ENCODE peak calls at places on chromosome 11, in five cellular contexts. L is keratinocyte, S is gastrocnemius medialis, B is stomach, G is AG10803. H is an unnamed sample.

GRCh38 chr11:65776196-65776595 is 4.6 kb downstream of the AP5B1 start:
- DNase-seq in S (no peak), L (no peak), B (peak), G (peak), H (peak)

GRCh38 chr11:71489311-71490043 is 36.5 kb downstream of the NADSYN1 start:
- DNase-seq in G (no peak), L (no peak), B (peak), S (no peak), H (peak)

GRCh38 chr11:14358729-14359439 is at the start of gene RRAS2:
- DNase-seq in S (peak), G (peak), B (peak), L (no peak), H (peak)

GRCh38 chr11:79264284-79264683 is 176.5 kb downstream of the TENM4 start:
- DNase-seq in B (no peak), S (no peak), G (no peak), L (no peak), H (no peak)

GRCh38 chr11:65428578-65429068 is 6.0 kb downstream of the NEAT1 start:
- DNase-seq in L (no peak), S (no peak), B (peak), G (no peak), H (no peak)

GRCh38 chr11:69355346-69355940 is 61.5 kb downstream of the MYEOV start:
- DNase-seq in L (no peak), B (peak), G (no peak), S (no peak), H (no peak)

GRCh38 chr11:61254403-61255025 is 13.5 kb downstream of the PGA5 start:
- DNase-seq in B (peak), L (peak), S (peak), G (peak), H (peak)

GRCh38 chr11:112734207-112734606 is 227.0 kb upstream of the NCAM1 start:
- DNase-seq in S (no peak), B (peak), G (peak), L (no peak), H (peak)

GRCh38 chr11:10777393-10777793 is 26.3 kb downstream of the CTR9 start:
- DNase-seq in B (peak), G (no peak), S (no peak), L (no peak), H (no peak)

GRCh38 chr11:37642321-37642720 is 1044.3 kb upstream of the RAG2 start:
- DNase-seq in G (no peak), S (no peak), L (no peak), B (no peak), H (no peak)

GRCh38 chr11:114366331-114367243 is 33.7 kb downstream of the C11orf71 start:
- DNase-seq in B (no peak), L (no peak), G (peak), S (no peak), H (peak)
- H3K4me3 ChIP-seq in B (no peak), L (no peak), G (peak), S (no peak), H (no peak)

GRCh38 chr11:120525285-120526085 is 13.9 kb downstream of the GRIK4 start:
- DNase-seq in S (no peak), L (no peak), G (no peak), B (no peak), H (no peak)

GRCh38 chr11:120528749-120529148 is 17.2 kb downstream of the GRIK4 start:
- DNase-seq in B (no peak), L (no peak), G (no peak), S (no peak), H (no peak)

GRCh38 chr11:120529214-120529613 is 17.7 kb downstream of the GRIK4 start:
- DNase-seq in G (no peak), B (no peak), S (no peak), L (no peak), H (no peak)

GRCh38 chr11:120526241-120526640 is 14.7 kb downstream of the GRIK4 start:
- DNase-seq in B (no peak), S (no peak), L (no peak), G (no peak), H (no peak)

DNA sequence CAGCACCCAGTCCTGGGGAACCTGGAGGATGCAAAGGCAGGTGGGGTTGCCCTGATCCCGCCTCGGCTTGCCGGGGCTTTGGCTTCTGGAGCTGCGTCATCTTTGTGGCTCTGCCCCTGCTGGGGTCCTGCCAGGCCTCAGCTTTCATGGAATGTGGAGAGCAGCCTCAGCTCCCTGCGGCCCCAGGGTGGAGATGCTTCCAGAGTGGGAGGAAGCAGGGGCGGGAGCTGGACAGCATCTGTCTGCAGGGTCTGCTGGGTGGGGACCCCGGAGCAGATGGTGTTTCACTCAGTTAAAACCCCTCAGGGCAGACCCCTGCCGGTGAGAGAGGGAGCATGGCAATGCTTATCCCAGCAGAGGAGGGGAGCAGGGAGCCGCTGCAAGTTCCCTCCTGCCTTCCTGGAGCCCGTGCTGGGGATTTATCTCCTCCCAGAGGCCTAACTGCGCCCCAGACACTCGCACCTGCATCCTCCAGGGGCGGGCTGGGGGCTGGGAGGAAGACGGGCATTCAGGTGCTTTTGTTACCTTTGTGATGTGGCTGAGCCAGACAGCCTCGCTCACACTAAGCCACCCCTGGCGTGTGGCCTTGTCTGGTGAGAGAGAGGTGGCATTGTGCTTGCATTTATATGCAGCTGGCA is 15.7 kb downstream of the GRIK4 start:
- DNase-seq in G (peak), L (no peak), S (no peak), B (no peak), H (no peak)
- TF ChIP-seq CTCF in G (no peak), L (no peak), S (no peak), B (no peak), H (no peak)

GRCh38 chr11:8083871-8084281 is 2.9 kb downstream of the TUB start:
- DNase-seq in S (no peak), L (no peak), G (no peak), B (no peak), H (no peak)

GRCh38 chr11:8083088-8083395 is 2.0 kb downstream of the TUB start:
- DNase-seq in S (no peak), B (no peak), G (no peak), L (no peak), H (no peak)

GRCh38 chr11:8081591-8082021 is 595 bp downstream of the TUB start:
- DNase-seq in S (no peak), G (peak), L (no peak), B (no peak), H (no peak)

GRCh38 chr11:8080674-8081590 is at the start of gene TUB:
- DNase-seq in B (peak), S (no peak), G (peak), L (no peak), H (peak)

DNA sequence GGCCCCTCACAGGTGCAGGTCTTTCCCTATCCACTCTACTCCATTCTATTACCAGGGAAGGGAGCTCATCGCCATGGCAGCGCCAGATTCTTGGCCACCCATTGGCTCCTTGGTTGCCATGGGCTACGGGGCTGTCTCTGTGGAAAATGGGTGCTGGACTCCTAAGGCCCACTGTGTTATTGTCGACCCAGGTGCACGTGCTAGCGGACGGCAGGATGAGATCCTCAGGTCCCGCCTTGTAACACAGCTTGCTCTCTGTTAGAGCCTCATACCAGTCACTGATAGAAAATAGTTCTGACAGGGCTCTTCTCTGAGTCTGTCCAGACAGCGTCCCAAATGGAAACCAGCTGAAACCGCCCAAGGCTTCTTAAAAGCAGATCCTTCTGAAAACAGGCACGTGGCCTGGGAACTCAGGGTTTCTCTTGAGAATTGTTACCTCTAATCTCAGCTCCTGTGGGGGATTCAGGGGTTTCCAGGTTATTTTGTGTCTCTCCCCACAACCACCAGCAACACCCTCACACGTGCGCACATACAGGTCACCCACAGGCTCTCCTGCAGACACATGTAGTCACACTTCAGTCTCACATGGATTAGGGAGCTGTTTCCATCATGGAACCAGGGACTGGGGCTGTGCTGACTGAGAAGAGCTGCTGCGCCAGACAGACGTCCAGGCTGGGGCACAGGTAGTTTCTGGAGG is 1.5 kb downstream of the TUB start:
- DNase-seq in S (no peak), G (peak), L (no peak), B (no peak), H (no peak)
- H3K4me3 ChIP-seq in S (no peak), G (peak), L (no peak), B (no peak), H (no peak)

GRCh38 chr11:45846974-45847907 is at the start of gene CRY2:
- DNase-seq in B (peak), S (peak), L (peak), G (peak), H (peak)

GRCh38 chr11:45846174-45846675 is 1.1 kb upstream of the CRY2 start:
- DNase-seq in S (no peak), L (no peak), G (no peak), B (no peak), H (no peak)

GRCh38 chr11:45848654-45849081 is 1.4 kb downstream of the CRY2 start:
- DNase-seq in B (peak), S (no peak), L (no peak), G (no peak), H (no peak)

GRCh38 chr11:45850446-45850845 is 3.2 kb downstream of the CRY2 start:
- DNase-seq in S (no peak), B (no peak), L (no peak), G (no peak), H (no peak)

DNA sequence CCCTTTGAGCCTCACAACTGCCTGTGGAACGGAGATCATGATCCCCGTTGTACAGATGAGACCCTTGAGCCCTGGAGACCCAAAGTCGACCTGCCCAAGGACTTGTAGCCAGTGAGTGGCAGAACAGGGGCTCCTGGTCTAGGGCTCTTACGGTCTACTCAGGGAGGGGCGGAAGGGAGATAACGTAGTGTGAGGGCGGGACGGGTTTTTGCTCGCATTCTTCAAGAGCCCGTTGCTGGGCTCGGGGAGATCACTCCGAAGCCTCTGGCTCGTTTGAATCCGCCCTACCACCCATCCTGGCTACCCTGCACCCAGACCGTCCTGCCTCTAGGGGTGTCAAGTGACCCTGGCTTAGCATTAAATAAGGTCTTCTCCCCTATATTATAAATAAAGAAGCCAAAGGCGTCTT is 637 bp downstream of the CRY2 start:
- DNase-seq in S (peak), B (peak), G (peak), L (peak), H (peak)
- TF ChIP-seq CTCF in S (no peak), B (no peak), G (peak), L (peak), H (peak)

GRCh38 chr11:94770563-94771120 is 2.5 kb downstream of the AMOTL1 start:
- DNase-seq in G (no peak), L (no peak), B (no peak), S (no peak), H (no peak)
- H3K4me3 ChIP-seq in G (peak), L (peak), B (peak), S (peak), H (peak)

GRCh38 chr11:62497132-62497915 is 49.3 kb downstream of the AHNAK start:
- DNase-seq in G (peak), B (peak), S (peak), L (peak), H (peak)
- TF ChIP-seq CTCF in G (peak), B (no peak), S (peak), L (peak), H (peak)

GRCh38 chr11:118176400-118177134 is at the start of gene SCN2B:
- DNase-seq in S (no peak), G (no peak), B (no peak), L (no peak), H (peak)

GRCh38 chr11:118175031-118175531 is 1.4 kb downstream of the SCN2B start:
- DNase-seq in G (peak), L (peak), S (peak), B (no peak), H (peak)

GRCh38 chr11:118172356-118172755 is 4.1 kb downstream of the SCN2B start:
- DNase-seq in B (no peak), S (no peak), G (no peak), L (no peak), H (no peak)

GRCh38 chr11:118174006-118174567 is 2.4 kb downstream of the SCN2B start:
- DNase-seq in S (no peak), G (no peak), B (no peak), L (no peak), H (no peak)

GRCh38 chr11:118175600-118176399 is 639 bp downstream of the SCN2B start:
- DNase-seq in L (peak), B (no peak), G (no peak), S (no peak), H (peak)
- H3K4me3 ChIP-seq in L (peak), B (peak), G (no peak), S (peak), H (no peak)